ENCODE peak calls at places on chromosomes 13 and 19, in nine cellular contexts. O is fibroblast of villous mesenchyme, K is mucosa of descending colon, A is B cell, G is left lung, F is activated B cell treated with CpG ODN at 0.5 μM for 24 hours, X is AG04449, E is Calu3, M is AG09309. N is an unnamed sample.

GRCh38 chr13:22062478-22063205 is 391.8 kb downstream of the FGF9 start:
- DNase-seq in E (no peak), O (no peak), K (no peak), A (no peak), X (no peak), M (no peak), F (no peak), G (no peak), N (no peak)

GRCh38 chr19:13502231-13502630 is 4.0 kb downstream of the CACNA1A start:
- DNase-seq in K (no peak), A (no peak), M (no peak), O (no peak), G (no peak), F (no peak), E (no peak), X (no peak), N (no peak)

GRCh38 chr13:33676045-33676699 is 141.8 kb upstream of the RFC3 start:
- DNase-seq in A (no peak), M (no peak), O (peak; percentile 35), G (no peak), K (peak; percentile 39), E (peak; percentile 7), X (no peak), F (no peak), N (no peak)

GRCh38 chr13:46896346-46897138 is at the start of gene HTR2A:
- DNase-seq in O (peak; percentile 30), G (no peak), F (no peak), E (no peak), M (no peak), A (peak; percentile 6), K (no peak), X (no peak), N (no peak)

GRCh38 chr19:3343619-3344502 is 22.5 kb upstream of the NFIC start:
- DNase-seq in G (peak; percentile 86), X (no peak), E (peak; percentile 68), M (peak; percentile 76), A (peak; percentile 35), F (no peak), O (peak; percentile 93), K (peak; percentile 73), N (no peak)

GRCh38 chr13:69524459-69525155 is 583.0 kb upstream of the ATXN8OS start:
- DNase-seq in E (no peak), F (no peak), O (no peak), M (no peak), K (no peak), A (no peak), X (no peak), G (no peak), N (no peak)

GRCh38 chr13:111047326-111047725 is 67.8 kb upstream of the ARHGEF7 start:
- DNase-seq in A (no peak), F (no peak), M (no peak), O (no peak), E (no peak), X (no peak), K (no peak), G (no peak), N (no peak)

GRCh38 chr13:47334173-47334572 is 437.3 kb upstream of the HTR2A start:
- DNase-seq in K (no peak), E (no peak), F (no peak), M (peak; percentile 83), X (peak; percentile 68), G (no peak), A (no peak), O (peak; percentile 91), N (no peak)

GRCh38 chr19:4115050-4115817 is 8.7 kb downstream of the MAP2K2 start:
- DNase-seq in X (no peak), E (no peak), G (no peak), A (peak; percentile 66), M (no peak), K (no peak), F (peak; percentile 36), O (no peak), N (peak; percentile 91)

GRCh38 chr19:5478241-5478924 is 23.2 kb downstream of the ZNRF4 start:
- DNase-seq in O (no peak), M (no peak), X (no peak), E (no peak), G (no peak), A (no peak), K (no peak), F (no peak), N (no peak)

GRCh38 chr13:112200200-112200599 is 133.3 kb downstream of the SOX1 start:
- DNase-seq in A (no peak), O (no peak), K (no peak), F (no peak), X (no peak), M (no peak), E (no peak), G (no peak), N (no peak)

GRCh38 chr13:47800593-47800992 is 200.5 kb downstream of the SUCLA2 start:
- DNase-seq in K (no peak), G (no peak), E (no peak), A (no peak), O (no peak), M (no peak), F (no peak), X (no peak), N (no peak)

GRCh38 chr19:17447704-17448189 is 721 bp downstream of the TMEM221 start:
- DNase-seq in X (no peak), E (no peak), K (no peak), A (no peak), F (no peak), M (no peak), O (no peak), G (no peak), N (peak; percentile 30)

GRCh38 chr19:45506246-45506990 is 861 bp upstream of the VASP start:
- DNase-seq in E (peak; percentile 99), K (peak; percentile 98), O (peak; percentile 95), A (peak; percentile 98), X (no peak), G (peak; percentile 97), F (peak; percentile 99), M (no peak), N (peak; percentile 94)
- TF ChIP-seq CTCF in E (no peak), K (peak; percentile 66), O (peak; percentile 48), A (peak; percentile 63), X (peak; percentile 70), G (peak; percentile 26), F (no peak), M (peak; percentile 56), N (peak; percentile 62)

DNA sequence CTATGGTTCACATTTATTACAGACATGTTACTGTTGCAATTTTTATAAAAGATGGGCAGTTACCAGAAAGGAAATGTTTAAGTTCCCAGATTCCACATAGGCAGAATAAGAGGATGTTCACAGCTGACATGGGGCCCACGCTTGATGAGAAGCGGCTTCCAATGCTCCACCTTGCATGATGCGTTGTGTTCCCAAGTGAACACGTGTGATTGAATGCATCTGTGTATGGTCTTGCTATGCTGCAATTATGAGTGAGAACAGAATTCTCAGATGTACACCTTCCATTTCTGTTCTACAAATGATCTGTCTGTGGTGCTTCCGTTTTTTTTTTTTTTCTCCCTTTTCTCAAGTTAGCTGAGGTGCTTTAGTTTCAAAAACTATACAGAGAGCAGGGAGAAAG is 15.5 kb downstream of the UPF3A start:
- DNase-seq in A (no peak), K (no peak), O (no peak), F (no peak), E (no peak), X (no peak), M (no peak), G (no peak), N (no peak)
- TF ChIP-seq CTCF in A (no peak), K (no peak), O (no peak), F (no peak), E (no peak), X (no peak), M (no peak), G (no peak), N (no peak)

DNA sequence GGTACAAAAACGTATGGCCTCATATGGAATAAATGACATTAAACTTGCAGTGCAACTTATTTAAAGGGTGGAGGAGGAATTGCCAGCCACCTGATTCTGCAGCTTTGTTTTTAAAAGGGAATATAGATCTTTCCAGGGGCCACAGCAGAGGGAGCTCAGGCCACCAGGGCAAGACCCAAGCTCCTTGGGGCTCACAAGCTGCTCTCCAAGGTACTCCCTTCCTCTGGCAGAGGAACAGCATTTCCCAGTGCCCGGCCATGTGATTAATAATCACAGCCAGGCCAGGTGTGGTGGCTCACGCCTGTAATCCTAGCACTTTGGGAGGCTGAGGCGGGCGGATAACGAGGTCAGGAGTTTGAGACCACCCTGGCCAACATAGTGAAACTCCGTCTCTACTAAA is 6.3 kb downstream of the ACOD1 start:
- DNase-seq in X (no peak), F (no peak), G (no peak), E (no peak), A (no peak), K (no peak), M (no peak), O (no peak), N (no peak)
- TF ChIP-seq CTCF in X (no peak), F (no peak), G (no peak), E (no peak), A (no peak), K (no peak), M (no peak), O (no peak), N (no peak)

GRCh38 chr13:103040006-103040405 is 26.2 kb downstream of the SLC10A2 start:
- DNase-seq in X (no peak), G (no peak), E (no peak), F (no peak), O (no peak), M (no peak), A (no peak), K (no peak), N (no peak)
- TF ChIP-seq CTCF in X (no peak), G (no peak), E (no peak), F (no peak), O (no peak), M (no peak), A (no peak), K (no peak), N (no peak)

DNA sequence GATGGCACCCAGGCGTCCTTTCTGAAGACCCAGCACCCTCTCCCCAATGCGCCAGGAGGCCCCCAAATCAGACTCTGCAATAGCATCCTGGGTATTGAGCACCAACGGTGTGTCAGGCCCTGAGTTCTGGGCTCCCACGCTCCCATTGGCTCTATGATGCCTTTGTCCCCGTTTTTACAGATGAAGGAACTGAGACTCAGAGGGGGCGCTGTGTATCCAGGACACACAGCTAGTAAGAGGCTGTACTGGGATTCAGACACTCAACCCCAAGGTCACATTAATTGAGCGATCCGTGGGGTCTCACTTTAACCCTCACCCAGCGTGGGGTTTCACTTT is 42.5 kb downstream of the CYP4F22 start:
- DNase-seq in M (no peak), K (no peak), O (no peak), F (no peak), A (no peak), G (no peak), E (peak; percentile 14), X (no peak), N (no peak)
- TF ChIP-seq CTCF in M (no peak), K (no peak), O (no peak), F (no peak), A (peak; percentile 10), G (no peak), E (no peak), X (no peak), N (no peak)

DNA sequence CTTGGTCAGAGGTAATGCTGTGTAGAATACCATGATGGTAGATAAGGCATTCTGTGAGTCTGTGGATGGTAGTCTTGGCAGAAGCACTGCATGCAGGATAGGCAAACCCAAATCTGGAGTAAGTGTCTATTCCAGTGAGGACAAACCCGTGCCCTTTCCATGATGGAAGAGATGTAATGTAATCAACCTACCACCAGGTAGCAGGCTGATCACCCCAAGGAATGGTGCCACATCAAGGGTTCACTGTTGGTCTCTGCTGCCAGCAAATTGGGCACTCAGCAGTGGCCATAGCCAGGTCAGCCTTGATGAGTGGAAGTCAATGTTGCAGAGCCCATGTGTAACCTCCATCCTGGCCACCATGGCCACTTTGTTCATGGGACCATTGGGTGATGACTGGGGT is 155.0 kb downstream of the RAP2A start:
- DNase-seq in M (no peak), E (no peak), O (no peak), K (no peak), F (no peak), X (no peak), A (no peak), G (no peak), N (no peak)
- TF ChIP-seq CTCF in M (no peak), E (no peak), O (peak; percentile 17), K (no peak), F (no peak), X (no peak), A (no peak), G (no peak), N (no peak)